ENCODE peak calls at places on chromosomes 2 and 18, in ten cellular contexts. K is foreskin fibroblast, A is A549, M is astrocyte of the spinal cord, E is heart right ventricle, Q is coronary artery, T is PC-9, P is AG09319, J is cardiac fibroblast, G is epithelial cell of esophagus. I is an unnamed sample.
A peak's percentile ranks its signal among the peaks of the same experiment; 100 is the strongest.

GRCh38 chr2:109306190-109306589 is 177.2 kb downstream of the SH3RF3 start:
- DNase-seq in K (no peak), A (no peak), M (no peak), E (no peak), Q (no peak), T (no peak), P (no peak), J (no peak), G (no peak), I (no peak)

GRCh38 chr2:28545590-28546195 is 49.8 kb downstream of the PLB1 start:
- DNase-seq in K (no peak), A (no peak), M (no peak), E (no peak), Q (no peak), T (peak; percentile 1), P (no peak), J (no peak), G (peak; percentile 97), I (no peak)

GRCh38 chr18:35203001-35203553 is 37.8 kb upstream of the ZNF397 start:
- DNase-seq in K (no peak), A (no peak), M (peak; percentile 24), E (no peak), Q (no peak), T (no peak), P (no peak), J (no peak), G (no peak), I (no peak)

GRCh38 chr18:11851156-11852047 is at the start of gene CHMP1B:
- DNase-seq in K (peak; percentile 97), A (peak; percentile 95), M (peak; percentile 99), E (peak; percentile 98), Q (peak; percentile 99), T (peak; percentile 89), P (peak; percentile 93), J (peak; percentile 98), G (peak; percentile 98), I (peak; percentile 92)

GRCh38 chr2:156999657-157000056 is 257.8 kb upstream of the GALNT5 start:
- DNase-seq in K (no peak), A (no peak), M (no peak), E (no peak), Q (no peak), T (no peak), P (no peak), J (no peak), G (peak; percentile 68), I (no peak)

GRCh38 chr2:58155160-58155778 is 85.9 kb downstream of the FANCL start:
- DNase-seq in K (no peak), A (no peak), M (no peak), E (no peak), Q (no peak), T (no peak), P (no peak), J (no peak), G (no peak), I (no peak)

GRCh38 chr2:6410265-6410664 is 455.4 kb downstream of the CMPK2 start:
- DNase-seq in K (peak; percentile 43), A (no peak), M (no peak), E (no peak), Q (no peak), T (no peak), P (no peak), J (no peak), G (no peak), I (no peak)

GRCh38 chr2:223887127-223887526 is 49.7 kb upstream of the AP1S3 start:
- DNase-seq in K (no peak), A (no peak), M (peak; percentile 31), E (no peak), Q (no peak), T (no peak), P (no peak), J (no peak), G (peak; percentile 78), I (no peak)

GRCh38 chr2:241817126-241817820 is 8.3 kb downstream of the NEU4 start:
- DNase-seq in K (no peak), A (no peak), M (no peak), E (no peak), Q (peak; percentile 71), T (no peak), P (no peak), J (no peak), G (no peak), I (no peak)

GRCh38 chr2:168920504-168921157 is 19.5 kb downstream of the G6PC2 start:
- DNase-seq in K (peak; percentile 5), A (peak; percentile 41), M (peak; percentile 36), E (no peak), Q (no peak), T (no peak), P (no peak), J (peak; percentile 64), G (peak; percentile 40), I (no peak)

GRCh38 chr18:73707035-73707434 is 440.6 kb downstream of the FBXO15 start:
- DNase-seq in K (peak; percentile 52), A (peak; percentile 16), M (peak; percentile 27), E (no peak), Q (no peak), T (no peak), P (no peak), J (peak; percentile 50), G (peak; percentile 41), I (no peak)

GRCh38 chr2:200466703-200467418 is 43.0 kb downstream of the KCTD18 start:
- DNase-seq in K (peak; percentile 75), A (no peak), M (no peak), E (no peak), Q (peak; percentile 81), T (no peak), P (peak; percentile 75), J (peak; percentile 72), G (no peak), I (no peak)

GRCh38 chr2:26576565-26577441 is 64.4 kb downstream of the CIB4 start:
- DNase-seq in K (no peak), A (no peak), M (no peak), E (no peak), Q (no peak), T (peak; percentile 47), P (no peak), J (no peak), G (peak; percentile 40), I (no peak)

DNA sequence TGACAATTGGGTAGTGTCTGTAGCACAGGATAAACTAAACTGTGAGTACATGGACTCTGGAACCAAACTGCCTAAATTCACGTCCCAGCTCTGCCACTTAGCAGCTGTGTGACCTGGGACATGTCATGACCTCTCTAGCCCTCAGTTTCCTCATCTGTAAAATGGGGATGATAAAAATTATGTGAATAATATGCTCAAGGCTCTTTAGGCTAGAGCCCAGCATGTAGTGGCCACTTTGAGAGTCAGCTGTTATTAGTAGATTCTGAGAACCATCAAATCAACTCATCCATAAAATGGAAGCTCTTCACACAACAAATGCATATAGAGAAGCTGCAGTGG is 87.7 kb downstream of the INPP5D start:
- DNase-seq in K (no peak), A (no peak), M (no peak), E (no peak), Q (no peak), T (no peak), P (no peak), J (no peak), G (no peak), I (no peak)
- TF ChIP-seq CTCF in K (no peak), A (no peak), M (no peak), E (no peak), Q (no peak), T (no peak), P (no peak), J (no peak), G (no peak), I (no peak)

GRCh38 chr2:65129613-65130439 is at the start of gene RAB1A:
- DNase-seq in K (peak; percentile 100), A (peak; percentile 100), M (peak; percentile 100), E (peak; percentile 100), Q (peak; percentile 100), T (peak; percentile 97), P (peak; percentile 100), J (peak; percentile 100), G (peak; percentile 100), I (peak; percentile 98)
- TF ChIP-seq CTCF in K (peak; percentile 23), A (peak; percentile 42), M (peak; percentile 29), E (peak; percentile 58), Q (no peak), T (peak; percentile 52), P (peak; percentile 40), J (no peak), G (peak; percentile 38), I (peak; percentile 42)

GRCh38 chr18:27005589-27005988 is 140.1 kb upstream of the AQP4 start:
- DNase-seq in K (no peak), A (peak; percentile 39), M (peak; percentile 8), E (no peak), Q (no peak), T (no peak), P (no peak), J (peak; percentile 5), G (peak; percentile 30), I (no peak)

GRCh38 chr18:27007880-27008279 is 142.4 kb upstream of the AQP4 start:
- DNase-seq in K (no peak), A (no peak), M (no peak), E (no peak), Q (no peak), T (no peak), P (no peak), J (no peak), G (peak; percentile 74), I (no peak)

GRCh38 chr18:26999797-27000196 is 134.3 kb upstream of the AQP4 start:
- DNase-seq in K (no peak), A (no peak), M (no peak), E (no peak), Q (no peak), T (no peak), P (no peak), J (no peak), G (no peak), I (no peak)

GRCh38 chr18:27008575-27008974 is 143.1 kb upstream of the AQP4 start:
- DNase-seq in K (no peak), A (no peak), M (no peak), E (no peak), Q (no peak), T (no peak), P (no peak), J (no peak), G (peak; percentile 18), I (no peak)

DNA sequence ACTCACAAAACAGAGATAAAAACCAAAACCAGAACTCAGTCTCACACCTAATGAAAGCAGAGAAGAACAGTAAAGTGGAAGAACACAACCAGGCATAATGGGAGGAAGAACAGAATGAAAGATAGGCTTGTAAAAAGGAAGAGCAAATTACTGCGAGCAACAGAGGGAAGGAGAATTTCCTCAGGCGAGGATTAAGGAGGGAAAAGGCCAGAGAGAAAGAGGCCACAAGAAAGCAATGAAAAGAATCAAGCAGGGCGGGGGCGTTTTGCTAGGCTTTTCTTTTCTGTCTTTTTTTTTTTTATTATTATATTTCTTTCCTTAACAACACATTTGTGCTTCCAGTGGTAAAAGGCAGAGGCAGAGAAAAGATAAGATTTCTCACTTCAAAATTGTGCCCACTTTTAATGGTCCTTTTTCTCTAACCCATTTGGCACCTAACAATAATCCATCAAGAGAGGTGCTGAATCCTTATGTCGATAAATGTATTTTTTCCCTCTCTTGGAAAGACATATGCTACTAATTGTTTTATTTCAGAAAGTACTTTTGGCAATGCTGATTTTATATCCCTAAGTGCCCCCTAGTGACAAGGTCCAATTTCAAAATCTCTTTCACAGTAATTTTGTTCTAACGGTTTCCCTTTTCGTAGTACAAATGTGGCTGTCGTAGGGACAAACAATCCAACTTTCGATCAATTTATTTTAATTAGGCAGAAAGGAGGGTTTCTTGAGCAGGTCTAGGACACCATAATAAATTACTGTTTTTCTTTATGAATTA is 138.7 kb upstream of the AQP4 start:
- DNase-seq in K (no peak), A (peak; percentile 13), M (peak; percentile 30), E (no peak), Q (no peak), T (no peak), P (no peak), J (peak; percentile 30), G (peak; percentile 9), I (no peak)
- TF ChIP-seq CTCF in K (peak; percentile 17), A (peak; percentile 55), M (peak; percentile 43), E (peak; percentile 55), Q (no peak), T (peak; percentile 57), P (peak; percentile 30), J (peak; percentile 33), G (peak; percentile 31), I (peak; percentile 59)

GRCh38 chr18:292271-292670 is 24.4 kb upstream of the THOC1 start:
- DNase-seq in K (no peak), A (no peak), M (peak; percentile 7), E (no peak), Q (no peak), T (no peak), P (no peak), J (peak; percentile 20), G (no peak), I (no peak)
- TF ChIP-seq CTCF in K (peak; percentile 29), A (no peak), M (peak; percentile 42), E (no peak), Q (no peak), T (no peak), P (peak; percentile 6), J (peak; percentile 22), G (no peak), I (no peak)